ENCODE peak calls at places on chromosomes 4 and X, in eight cellular contexts. V is HCT116, X is A549, B is astrocyte, W is right lobe of liver, G is PC-9, K is dorsolateral prefrontal cortex, U is IMR-90. O is an unnamed sample.

GRCh38 chrX:114532093-114532805 is 51.6 kb upstream of the HTR2C start:
- DNase-seq in W (no peak), G (no peak), V (no peak), U (no peak), X (no peak), K (no peak), B (peak; percentile 15), O (peak; percentile 1)

GRCh38 chrX:119008122-119008744 is 33.8 kb downstream of the LONRF3 start:
- DNase-seq in G (no peak), X (peak; percentile 41), W (no peak), U (peak; percentile 30), K (no peak), B (no peak), V (no peak), O (peak; percentile 23)

GRCh38 chrX:18573556-18573955 is 98.4 kb downstream of the RS1 start:
- DNase-seq in X (no peak), W (no peak), K (no peak), U (no peak), G (no peak), V (no peak), B (no peak), O (no peak)

GRCh38 chrX:45036161-45036560 is 163.2 kb downstream of the KDM6A start:
- DNase-seq in B (no peak), U (no peak), G (no peak), W (no peak), K (no peak), X (no peak), V (no peak), O (no peak)

GRCh38 chr4:55547461-55547770 is 707 bp upstream of the CLOCK start:
- DNase-seq in K (peak; percentile 57), G (no peak), W (no peak), U (no peak), X (no peak), V (no peak), B (peak; percentile 47), O (peak; percentile 68)

GRCh38 chr4:187209921-187210613 is 486.4 kb upstream of the FAT1 start:
- DNase-seq in K (no peak), X (no peak), B (peak; percentile 87), W (no peak), U (peak; percentile 88), V (no peak), G (no peak), O (peak; percentile 90)

GRCh38 chr4:30256105-30256828 is 463.9 kb upstream of the PCDH7 start:
- DNase-seq in X (no peak), B (no peak), U (no peak), V (no peak), W (no peak), K (no peak), G (no peak), O (no peak)

GRCh38 chrX:67555578-67556203 is 11.9 kb downstream of the AR start:
- DNase-seq in G (no peak), U (peak; percentile 21), B (no peak), W (peak; percentile 66), V (no peak), K (no peak), X (peak; percentile 9), O (no peak)

GRCh38 chr4:8267077-8267476 is 2.5 kb upstream of the HTRA3 start:
- DNase-seq in X (peak; percentile 70), W (peak; percentile 75), U (peak; percentile 33), B (no peak), K (no peak), G (peak; percentile 44), V (peak; percentile 35), O (peak; percentile 77)

GRCh38 chr4:120760047-120760446 is 162.5 kb downstream of the PRDM5 start:
- DNase-seq in G (no peak), V (no peak), K (no peak), X (no peak), W (no peak), B (no peak), U (peak; percentile 23), O (peak; percentile 8)

GRCh38 chr4:30743897-30744296 is 23.7 kb downstream of the PCDH7 start:
- DNase-seq in V (no peak), W (no peak), B (no peak), K (no peak), G (no peak), X (no peak), U (no peak), O (no peak)

GRCh38 chr4:87188932-87189331 is 31.5 kb downstream of the KLHL8 start:
- DNase-seq in X (no peak), B (no peak), K (no peak), V (no peak), W (no peak), U (no peak), G (no peak), O (no peak)

DNA sequence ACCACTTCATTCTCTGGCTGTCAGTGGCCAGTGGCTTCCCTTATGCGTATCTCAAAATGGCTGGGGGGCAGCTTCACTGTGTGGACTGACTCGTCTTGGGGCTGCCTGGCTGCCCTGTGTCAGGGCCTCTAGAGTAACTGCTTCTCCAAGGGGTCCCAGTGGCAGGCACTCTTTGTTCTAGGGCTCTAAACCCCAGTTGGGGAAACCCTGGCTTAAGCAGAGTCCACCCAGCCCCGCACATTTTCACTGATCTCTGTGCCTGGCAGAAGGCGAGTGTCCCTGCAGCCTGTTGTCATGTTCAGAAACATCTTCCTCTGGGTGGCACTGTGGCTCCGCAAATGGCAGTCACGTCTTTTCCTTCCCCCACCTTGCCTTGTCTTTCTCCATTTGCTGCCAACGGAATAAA is 59.7 kb downstream of the NBDY start:
- DNase-seq in B (no peak), G (no peak), W (peak; percentile 38), U (peak; percentile 47), K (peak; percentile 69), X (no peak), V (no peak), O (no peak)
- H3K4me3 ChIP-seq in B (no peak overlapping the region), G (no peak overlapping the region), W (no peak overlapping the region), U (peak overlapping the region; percentile 16), K (peak overlapping the region; percentile 54), X (no peak overlapping the region), V (no peak overlapping the region), O (no peak overlapping the region)

GRCh38 chr4:75940692-75941253 is at the start of gene NAAA:
- DNase-seq in U (peak; percentile 65), B (peak; percentile 52), W (peak; percentile 95), K (peak; percentile 64), X (peak; percentile 66), V (peak; percentile 51), G (no peak), O (peak; percentile 48)
- TF ChIP-seq CTCF in U (peak; percentile 43), B (no peak), W (peak; percentile 80), K (no peak), X (peak; percentile 34), V (peak; percentile 45), G (no peak), O (no peak)

GRCh38 chrX:72274526-72274925 is 2.5 kb downstream of the RPS4X start:
- DNase-seq in G (no peak), W (no peak), X (no peak), V (no peak), B (peak; percentile 35), K (no peak), U (no peak), O (peak; percentile 66)

GRCh38 chrX:72271812-72272211 is 5.2 kb downstream of the RPS4X start:
- DNase-seq in G (no peak), K (no peak), U (no peak), V (no peak), B (no peak), X (no peak), W (no peak), O (no peak)

GRCh38 chrX:72271091-72271490 is 6.0 kb downstream of the RPS4X start:
- DNase-seq in B (no peak), V (no peak), G (no peak), W (no peak), U (no peak), X (no peak), K (no peak), O (no peak)

GRCh38 chrX:72272868-72273267 is 4.2 kb downstream of the RPS4X start:
- DNase-seq in G (peak; percentile 65), W (no peak), U (peak; percentile 76), X (no peak), B (peak; percentile 61), V (no peak), K (no peak), O (peak; percentile 21)

GRCh38 chrX:72273718-72274117 is 3.3 kb downstream of the RPS4X start:
- DNase-seq in U (no peak), V (no peak), X (no peak), G (no peak), W (no peak), B (no peak), K (no peak), O (no peak)
- H3K4me3 ChIP-seq in U (no peak overlapping the region), V (no peak overlapping the region), X (peak overlapping the region; percentile 80), G (peak overlapping the region; percentile 98), W (no peak overlapping the region), B (peak overlapping the region; percentile 88), K (no peak overlapping the region), O (no peak overlapping the region)

GRCh38 chr4:81452452-81453011 is 19.2 kb downstream of the RASGEF1B start:
- DNase-seq in X (no peak), U (peak; percentile 40), B (peak; percentile 2), V (no peak), G (peak; percentile 34), W (no peak), K (no peak), O (no peak)

GRCh38 chr4:81446634-81447033 is 25.1 kb downstream of the RASGEF1B start:
- DNase-seq in G (no peak), X (no peak), B (no peak), V (no peak), K (no peak), U (no peak), W (no peak), O (no peak)

GRCh38 chr4:81447551-81448266 is 24.0 kb downstream of the RASGEF1B start:
- DNase-seq in G (no peak), V (no peak), U (peak; percentile 39), W (no peak), X (no peak), K (no peak), B (no peak), O (peak; percentile 54)

GRCh38 chr4:81445196-81445595 is 26.5 kb downstream of the RASGEF1B start:
- DNase-seq in V (no peak), B (no peak), X (no peak), K (no peak), W (no peak), U (peak; percentile 23), G (no peak), O (no peak)

GRCh38 chr4:81449018-81449417 is 22.7 kb downstream of the RASGEF1B start:
- DNase-seq in U (peak; percentile 40), B (no peak), X (no peak), W (no peak), G (no peak), V (no peak), K (no peak), O (no peak)
- TF ChIP-seq CTCF in U (no peak), B (no peak), X (no peak), W (no peak), G (no peak), V (no peak), K (no peak), O (no peak)

GRCh38 chrX:107507093-107507743 is 57.8 kb downstream of the FRMPD3 start:
- DNase-seq in X (no peak), U (no peak), B (no peak), G (no peak), V (no peak), K (no peak), W (no peak), O (no peak)
- H3K4me3 ChIP-seq in X (peak overlapping the region; percentile 33), U (no peak overlapping the region), B (no peak overlapping the region), G (no peak overlapping the region), V (no peak overlapping the region), K (peak overlapping the region; percentile 28), W (no peak overlapping the region), O (no peak overlapping the region)